ENCODE peak calls at places on chromosomes 16 and 17, in six cellular contexts. I is NCI-H1694 treated with DMSO at 0.1 percent for 48 hours; V is iPS-NIHi11; S is activated naive CD4-positive, alpha-beta T cell; G is B cell; J is uterus. Z is an unnamed sample.

GRCh38 chr16:74667215-74667765 is 613 bp upstream of the RFWD3 start:
- DNase-seq in I (no peak), V (peak), S (no peak), G (no peak), J (peak), Z (no peak)

GRCh38 chr16:35296962-35297653 is 1837.7 kb downstream of the TP53TG3F start:
- DNase-seq in I (no peak), V (no peak), S (no peak), G (no peak), J (no peak), Z (no peak)

GRCh38 chr16:58815188-58815888 is 81.2 kb upstream of the GOT2 start:
- DNase-seq in I (no peak), V (no peak), S (no peak), G (no peak), J (no peak), Z (peak)

GRCh38 chr16:51035110-51035498 is 116.0 kb downstream of the SALL1 start:
- DNase-seq in I (no peak), V (no peak), S (no peak), G (no peak), J (no peak), Z (no peak)

GRCh38 chr16:24999088-24999670 is 16.0 kb downstream of the ARHGAP17 start:
- DNase-seq in I (no peak), V (no peak), S (no peak), G (no peak), J (no peak), Z (no peak)

GRCh38 chr17:43768382-43768781 is 9.8 kb upstream of the SOST start:
- DNase-seq in I (no peak), V (no peak), S (no peak), G (peak), J (no peak), Z (no peak)

GRCh38 chr17:4585203-4585939 is 1.0 kb downstream of the SMTNL2 start:
- DNase-seq in I (no peak), V (no peak), S (no peak), G (no peak), J (no peak), Z (no peak)

GRCh38 chr16:85984211-85984880 is 85.4 kb downstream of the IRF8 start:
- DNase-seq in I (no peak), V (no peak), S (no peak), G (no peak), J (no peak), Z (no peak)

GRCh38 chr16:10902999-10903398 is 26.0 kb downstream of the CIITA start:
- DNase-seq in I (no peak), V (no peak), S (no peak), G (no peak), J (no peak), Z (no peak)

GRCh38 chr16:57889522-57889921 is 81.4 kb downstream of the CNGB1 start:
- DNase-seq in I (no peak), V (no peak), S (no peak), G (no peak), J (no peak), Z (no peak)

Z was measured in epithelial cell of prostate.